ENCODE peak calls at places on chromosomes 5 and 9, in five cellular contexts. One of them, this sample, is unnamed.
A peak's percentile ranks its signal among the peaks of the same experiment; 100 is the strongest.

GRCh38 chr5:32767948-32768427 is 56.9 kb downstream of the NPR3 start:
- DNase-seq in stomach: no peak
- DNase-seq in astrocyte of the spinal cord: peak; percentile 84
- DNase-seq in esophagus muscularis mucosa: no peak
- DNase-seq in neural progenitor cell: no peak
- DNase-seq in this sample: no peak

GRCh38 chr5:104179057-104179456 is 616.5 kb upstream of the NUDT12 start:
- DNase-seq in stomach: peak; percentile 30
- DNase-seq in esophagus muscularis mucosa: no peak
- DNase-seq in neural progenitor cell: peak; percentile 63
- DNase-seq in astrocyte of the spinal cord: peak; percentile 33
- DNase-seq in this sample: no peak

GRCh38 chr5:32812399-32812798 is 101.3 kb downstream of the NPR3 start:
- DNase-seq in astrocyte of the spinal cord: no peak
- DNase-seq in neural progenitor cell: no peak
- DNase-seq in stomach: no peak
- DNase-seq in esophagus muscularis mucosa: no peak
- DNase-seq in this sample: no peak

GRCh38 chr9:26745111-26745510 is 147.5 kb downstream of the CAAP1 start:
- DNase-seq in astrocyte of the spinal cord: no peak
- DNase-seq in neural progenitor cell: no peak
- DNase-seq in stomach: no peak
- DNase-seq in esophagus muscularis mucosa: no peak
- DNase-seq in this sample: no peak

GRCh38 chr9:134625361-134626140 is 16.1 kb upstream of the COL5A1 start:
- DNase-seq in stomach: no peak
- DNase-seq in esophagus muscularis mucosa: no peak
- DNase-seq in astrocyte of the spinal cord: peak; percentile 74
- DNase-seq in neural progenitor cell: no peak
- DNase-seq in this sample: no peak

GRCh38 chr9:36193049-36193448 is 2.3 kb downstream of the CLTA start:
- DNase-seq in esophagus muscularis mucosa: no peak
- DNase-seq in stomach: no peak
- DNase-seq in neural progenitor cell: no peak
- DNase-seq in astrocyte of the spinal cord: no peak
- DNase-seq in this sample: no peak

GRCh38 chr5:168382421-168382820 is 91.0 kb downstream of the WWC1 start:
- DNase-seq in stomach: no peak
- DNase-seq in esophagus muscularis mucosa: no peak
- DNase-seq in astrocyte of the spinal cord: no peak
- DNase-seq in neural progenitor cell: no peak
- DNase-seq in this sample: no peak

GRCh38 chr9:133321411-133321935 is 14.5 kb downstream of the SURF6 start:
- DNase-seq in esophagus muscularis mucosa: no peak
- DNase-seq in stomach: no peak
- DNase-seq in neural progenitor cell: no peak
- DNase-seq in astrocyte of the spinal cord: no peak
- DNase-seq in this sample: no peak

GRCh38 chr9:112012026-112012902 is 115.7 kb downstream of the UGCG start:
- DNase-seq in stomach: peak; percentile 75
- DNase-seq in neural progenitor cell: no peak
- DNase-seq in astrocyte of the spinal cord: peak; percentile 96
- DNase-seq in esophagus muscularis mucosa: no peak
- DNase-seq in this sample: no peak

GRCh38 chr9:98142182-98142924 is 23.3 kb upstream of the TRIM14 start:
- DNase-seq in astrocyte of the spinal cord: no peak
- DNase-seq in neural progenitor cell: no peak
- DNase-seq in stomach: peak; percentile 91
- DNase-seq in esophagus muscularis mucosa: no peak
- DNase-seq in this sample: no peak

DNA sequence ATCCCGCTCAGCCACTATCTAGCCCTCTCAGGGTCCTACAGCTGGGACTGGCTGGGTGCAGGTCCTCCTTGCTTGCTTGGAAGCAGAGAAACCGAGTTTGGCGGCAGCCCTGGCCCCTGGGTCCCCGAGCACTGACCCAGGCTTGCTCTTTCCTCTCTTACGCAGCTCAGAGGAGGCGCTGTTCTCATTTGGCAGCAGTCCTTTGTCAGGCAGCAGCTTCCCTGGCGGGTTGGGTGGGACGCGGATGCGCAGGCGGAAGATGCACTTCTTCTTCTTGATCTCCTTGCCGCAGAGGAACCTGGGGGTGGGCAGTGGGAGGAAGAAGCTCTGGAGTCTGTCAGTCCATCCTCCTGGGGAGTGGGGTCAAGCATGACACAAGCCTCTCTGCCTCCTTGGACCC is 14.5 kb downstream of the PHF19 start:
- DNase-seq in esophagus muscularis mucosa: no peak
- DNase-seq in stomach: no peak
- DNase-seq in neural progenitor cell: no peak
- DNase-seq in astrocyte of the spinal cord: no peak
- DNase-seq in this sample: no peak
- TF ChIP-seq CTCF in esophagus muscularis mucosa: no peak
- TF ChIP-seq CTCF in stomach: no peak
- TF ChIP-seq CTCF in neural progenitor cell: no peak
- TF ChIP-seq CTCF in astrocyte of the spinal cord: no peak
- TF ChIP-seq CTCF in this sample: no peak

GRCh38 chr5:6202615-6203365 is 175.6 kb downstream of the MED10 start:
- DNase-seq in neural progenitor cell: peak; percentile 36
- DNase-seq in stomach: no peak
- DNase-seq in astrocyte of the spinal cord: no peak
- DNase-seq in esophagus muscularis mucosa: no peak
- DNase-seq in this sample: no peak
- TF ChIP-seq CTCF in neural progenitor cell: peak; percentile 44
- TF ChIP-seq CTCF in stomach: no peak
- TF ChIP-seq CTCF in astrocyte of the spinal cord: no peak
- TF ChIP-seq CTCF in esophagus muscularis mucosa: no peak
- TF ChIP-seq CTCF in this sample: no peak

DNA sequence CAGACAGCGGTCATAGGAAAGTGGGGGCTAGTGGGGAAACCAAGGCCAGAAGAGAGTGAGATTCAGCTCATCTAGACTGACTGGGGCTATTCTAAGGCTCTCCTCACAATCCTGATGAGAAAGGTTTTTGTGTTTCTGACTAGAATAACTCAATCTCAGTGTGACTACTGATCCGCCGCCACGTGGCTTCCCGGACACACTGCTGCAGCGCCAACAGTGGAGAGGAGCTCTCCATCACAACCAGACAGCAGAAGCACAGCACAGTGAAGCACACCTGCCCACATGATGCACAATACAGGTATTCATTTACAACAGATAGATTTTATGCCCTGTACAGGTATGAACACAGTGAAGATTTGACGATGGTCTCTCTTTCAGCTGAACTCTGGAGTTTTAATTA is 25.4 kb downstream of the NREP start:
- DNase-seq in neural progenitor cell: no peak
- DNase-seq in esophagus muscularis mucosa: no peak
- DNase-seq in astrocyte of the spinal cord: no peak
- DNase-seq in stomach: no peak
- DNase-seq in this sample: no peak
- TF ChIP-seq CTCF in neural progenitor cell: no peak
- TF ChIP-seq CTCF in esophagus muscularis mucosa: no peak
- TF ChIP-seq CTCF in astrocyte of the spinal cord: no peak
- TF ChIP-seq CTCF in stomach: no peak
- TF ChIP-seq CTCF in this sample: no peak

DNA sequence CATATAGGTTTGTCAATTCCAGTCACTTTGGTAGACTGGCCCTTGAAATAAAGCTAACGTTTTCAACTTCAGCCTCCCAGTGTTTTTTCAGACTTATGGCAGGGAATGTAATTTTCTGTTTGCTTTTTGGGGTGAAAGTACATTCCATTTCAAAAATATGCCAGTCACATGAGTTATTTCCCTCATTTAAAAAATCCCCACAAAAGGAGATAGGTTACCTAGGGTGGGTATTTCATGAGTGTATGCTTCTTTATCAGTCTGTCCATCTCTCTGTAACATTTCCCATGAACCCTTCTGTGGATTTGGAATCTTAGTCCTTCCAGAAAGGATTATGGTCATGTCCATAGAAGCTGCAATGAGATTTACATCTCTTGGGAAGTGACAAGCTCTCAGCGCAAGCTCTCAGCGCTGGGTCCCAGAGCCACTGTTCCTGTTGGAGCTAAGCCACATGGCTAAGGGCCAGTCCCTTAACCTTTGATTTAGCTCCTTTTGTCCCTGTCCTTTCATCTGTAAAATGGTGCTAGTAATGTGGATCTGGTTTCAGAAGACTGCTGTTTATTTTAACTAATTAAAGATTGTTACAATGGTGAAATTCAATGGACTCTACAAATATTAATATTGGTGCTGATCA is 294.9 kb downstream of the NR3C1 start:
- DNase-seq in astrocyte of the spinal cord: no peak
- DNase-seq in neural progenitor cell: peak; percentile 55
- DNase-seq in stomach: peak; percentile 83
- DNase-seq in esophagus muscularis mucosa: no peak
- DNase-seq in this sample: no peak
- TF ChIP-seq CTCF in astrocyte of the spinal cord: no peak
- TF ChIP-seq CTCF in neural progenitor cell: no peak
- TF ChIP-seq CTCF in stomach: no peak
- TF ChIP-seq CTCF in esophagus muscularis mucosa: no peak
- TF ChIP-seq CTCF in this sample: no peak

GRCh38 chr5:31579558-31579957 is 47.5 kb downstream of the C5orf22 start:
- DNase-seq in neural progenitor cell: no peak
- DNase-seq in astrocyte of the spinal cord: no peak
- DNase-seq in stomach: no peak
- DNase-seq in esophagus muscularis mucosa: no peak
- DNase-seq in this sample: no peak

GRCh38 chr5:31585519-31586270 is 53.2 kb upstream of the PDZD2 start:
- DNase-seq in neural progenitor cell: no peak
- DNase-seq in astrocyte of the spinal cord: peak; percentile 32
- DNase-seq in esophagus muscularis mucosa: no peak
- DNase-seq in stomach: no peak
- DNase-seq in this sample: no peak

GRCh38 chr5:31587546-31587945 is 51.4 kb upstream of the PDZD2 start:
- DNase-seq in neural progenitor cell: no peak
- DNase-seq in esophagus muscularis mucosa: no peak
- DNase-seq in astrocyte of the spinal cord: no peak
- DNase-seq in stomach: no peak
- DNase-seq in this sample: no peak

GRCh38 chr5:31583129-31583528 is 51.0 kb downstream of the C5orf22 start:
- DNase-seq in neural progenitor cell: no peak
- DNase-seq in esophagus muscularis mucosa: no peak
- DNase-seq in stomach: no peak
- DNase-seq in astrocyte of the spinal cord: no peak
- DNase-seq in this sample: no peak

DNA sequence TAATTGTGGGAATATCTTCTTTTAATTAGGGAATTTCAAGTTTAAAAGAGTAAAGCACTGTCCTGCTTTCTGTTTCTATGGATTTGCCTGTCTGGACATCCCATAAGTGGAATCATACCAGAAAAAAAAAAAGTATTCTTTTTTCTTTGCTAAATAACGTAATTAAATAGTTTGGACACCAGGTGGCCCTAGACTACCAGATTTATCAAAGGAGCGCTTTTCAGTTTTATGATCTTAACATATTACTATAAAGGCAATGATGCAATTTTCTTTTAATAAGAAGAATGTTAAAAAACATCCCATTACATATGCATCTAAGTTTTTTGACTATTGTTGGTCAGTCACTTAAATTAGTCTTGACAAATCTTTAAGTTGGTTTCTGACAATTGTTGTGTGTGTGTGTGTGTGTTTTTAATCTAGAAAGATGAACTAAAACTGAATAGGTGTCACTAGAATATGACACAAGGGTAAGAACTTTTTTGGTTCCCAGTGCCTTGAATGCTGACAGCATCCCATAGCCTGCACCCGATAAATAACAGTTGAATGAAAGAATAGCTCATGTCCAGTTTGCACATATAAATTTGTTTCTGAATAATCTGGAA is 49.5 kb downstream of the C5orf22 start:
- DNase-seq in astrocyte of the spinal cord: peak; percentile 50
- DNase-seq in neural progenitor cell: peak; percentile 52
- DNase-seq in esophagus muscularis mucosa: no peak
- DNase-seq in stomach: no peak
- DNase-seq in this sample: no peak
- TF ChIP-seq CTCF in astrocyte of the spinal cord: peak; percentile 26
- TF ChIP-seq CTCF in neural progenitor cell: peak; percentile 77
- TF ChIP-seq CTCF in esophagus muscularis mucosa: peak; percentile 50
- TF ChIP-seq CTCF in stomach: peak; percentile 12
- TF ChIP-seq CTCF in this sample: peak; percentile 64